ENCODE peak calls at places on chromosomes 4 and X, in seven cellular contexts. I is germinal center, O is fibroblast of lung, K is NCI-H2081, Y is GM18507, R is T-helper 2 cell, N is sigmoid colon. Z is an unnamed sample.

GRCh38 chr4:56469489-56470210 is 2.2 kb downstream of the SRP72 start:
- DNase-seq in I (peak), O (no peak), K (no peak), Y (no peak), R (no peak), N (no peak), Z (no peak)

GRCh38 chr4:113837397-113837796 is 75.9 kb upstream of the CAMK2D start:
- DNase-seq in I (peak), O (peak), K (no peak), Y (peak), R (no peak), N (no peak), Z (no peak)

GRCh38 chrX:107153005-107153404 is 34.4 kb upstream of the RBM41 start:
- DNase-seq in I (no peak), O (no peak), K (no peak), Y (no peak), R (no peak), N (no peak), Z (no peak)

GRCh38 chrX:136251042-136251991 is at the start of gene MAP7D3:
- DNase-seq in I (peak), O (peak), K (peak), Y (peak), R (peak), N (peak), Z (no peak)

GRCh38 chrX:41516995-41517660 is 70.0 kb downstream of the NYX start:
- DNase-seq in I (no peak), O (no peak), K (no peak), Y (no peak), R (no peak), N (no peak), Z (no peak)

GRCh38 chr4:7328913-7329638 is 105.7 kb downstream of the PSAPL1 start:
- DNase-seq in I (no peak), O (peak), K (no peak), Y (no peak), R (no peak), N (no peak), Z (no peak)

GRCh38 chr4:4614925-4615678 is 73.3 kb upstream of the STX18 start:
- DNase-seq in I (no peak), O (peak), K (no peak), Y (no peak), R (no peak), N (no peak), Z (no peak)

GRCh38 chrX:39782276-39782675 is 315.5 kb downstream of the BCOR start:
- DNase-seq in I (no peak), O (no peak), K (no peak), Y (no peak), R (no peak), N (no peak), Z (no peak)

Z was measured in NT2/D1.